ENCODE peak calls at places on chromosomes 3 and 15, in six cellular contexts. B is GM23248, T is transverse colon, Y is tibial nerve, E is thyroid gland, P is thoracic aorta. F is an unnamed sample.

GRCh38 chr3:139198929-139199328 is 144.9 kb upstream of the MRPS22 start:
- DNase-seq in T (no peak), E (no peak), Y (no peak), P (no peak), B (peak), F (no peak)

GRCh38 chr15:49236869-49237268 is 66.8 kb downstream of the GALK2 start:
- DNase-seq in T (no peak), P (no peak), Y (no peak), E (no peak), B (no peak), F (no peak)

GRCh38 chr3:153599685-153600084 is 437.7 kb downstream of the RAP2B start:
- DNase-seq in P (no peak), T (no peak), Y (no peak), E (peak), B (peak), F (no peak)

GRCh38 chr3:13825821-13826220 is 54.0 kb downstream of the WNT7A start:
- DNase-seq in T (no peak), Y (no peak), E (no peak), B (no peak), P (no peak), F (no peak)

GRCh38 chr3:32290619-32291018 is 52.1 kb downstream of the CMTM8 start:
- DNase-seq in T (no peak), E (peak), P (no peak), Y (no peak), B (no peak), F (no peak)

GRCh38 chr3:37114251-37115145 is 59.9 kb downstream of the LRRFIP2 start:
- DNase-seq in Y (no peak), B (peak), P (no peak), T (no peak), E (no peak), F (no peak)

GRCh38 chr15:80072285-80072684 is 12.8 kb downstream of the ZFAND6 start:
- DNase-seq in T (no peak), E (no peak), P (no peak), B (peak), Y (no peak), F (no peak)

GRCh38 chr3:177337548-177338331 is 140.5 kb upstream of the TBL1XR1 start:
- DNase-seq in P (no peak), Y (no peak), T (no peak), B (peak), E (no peak), F (peak)

GRCh38 chr3:190865828-190866227 is 3.3 kb upstream of the GMNC start:
- DNase-seq in B (no peak), T (no peak), Y (no peak), P (no peak), E (no peak), F (no peak)

GRCh38 chr15:78449220-78449999 is 11.4 kb downstream of the IREB2 start:
- DNase-seq in E (no peak), T (no peak), B (no peak), P (no peak), Y (no peak), F (no peak)

GRCh38 chr15:73866481-73866880 is 6.9 kb upstream of the TBC1D21 start:
- DNase-seq in Y (no peak), E (no peak), T (no peak), P (no peak), B (no peak), F (no peak)

GRCh38 chr15:65583701-65584100 is 27.2 kb downstream of the INTS14 start:
- DNase-seq in P (no peak), B (peak), T (peak), E (no peak), Y (no peak), F (peak)

GRCh38 chr3:29955413-29955812 is 651.0 kb upstream of the TGFBR2 start:
- DNase-seq in P (no peak), B (no peak), T (no peak), E (peak), Y (no peak), F (no peak)

GRCh38 chr3:71430941-71431552 is 152.5 kb downstream of the FOXP1 start:
- DNase-seq in B (no peak), Y (no peak), P (no peak), E (no peak), T (no peak), F (no peak)
- H3K27ac ChIP-seq in B (no peak), Y (no peak), P (no peak), E (peak), T (no peak), F (no peak)

DNA sequence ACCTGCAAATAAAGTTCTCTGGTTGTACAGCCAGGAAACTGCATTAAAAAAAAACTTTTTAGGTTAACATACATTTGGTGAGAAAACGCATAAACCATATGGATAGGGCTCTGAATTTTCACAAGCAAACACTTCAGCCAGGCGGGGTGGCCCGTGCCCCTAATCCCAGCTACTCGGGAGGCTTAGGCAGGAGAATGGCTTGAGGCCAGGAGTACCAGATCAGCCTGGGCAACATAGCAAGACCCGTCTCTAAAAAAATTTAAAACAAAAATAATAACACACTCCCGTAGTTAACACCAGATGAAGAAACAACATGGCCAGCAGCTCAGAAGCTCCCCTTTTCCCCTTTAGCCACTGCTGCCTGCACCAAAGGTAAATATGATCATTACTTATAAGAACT is 3.2 kb upstream of the RPL14 start:
- DNase-seq in P (no peak), T (no peak), B (no peak), Y (no peak), E (no peak), F (no peak)
- H3K4me3 ChIP-seq in P (peak), T (peak), B (peak), Y (no peak), E (no peak), F (no peak)

GRCh38 chr3:12583280-12583679 is 26.4 kb downstream of the MKRN2 start:
- DNase-seq in T (no peak), Y (no peak), P (no peak), E (no peak), B (no peak), F (no peak)

GRCh38 chr3:12586403-12586802 is 29.5 kb downstream of the MKRN2 start:
- DNase-seq in T (no peak), P (no peak), Y (no peak), E (no peak), B (no peak), F (no peak)

GRCh38 chr3:12584091-12584490 is 27.2 kb downstream of the MKRN2 start:
- DNase-seq in Y (no peak), E (no peak), B (no peak), P (no peak), T (no peak), F (no peak)

GRCh38 chr3:12585970-12586369 is 29.1 kb downstream of the MKRN2 start:
- DNase-seq in B (no peak), P (no peak), T (no peak), E (peak), Y (no peak), F (no peak)

DNA sequence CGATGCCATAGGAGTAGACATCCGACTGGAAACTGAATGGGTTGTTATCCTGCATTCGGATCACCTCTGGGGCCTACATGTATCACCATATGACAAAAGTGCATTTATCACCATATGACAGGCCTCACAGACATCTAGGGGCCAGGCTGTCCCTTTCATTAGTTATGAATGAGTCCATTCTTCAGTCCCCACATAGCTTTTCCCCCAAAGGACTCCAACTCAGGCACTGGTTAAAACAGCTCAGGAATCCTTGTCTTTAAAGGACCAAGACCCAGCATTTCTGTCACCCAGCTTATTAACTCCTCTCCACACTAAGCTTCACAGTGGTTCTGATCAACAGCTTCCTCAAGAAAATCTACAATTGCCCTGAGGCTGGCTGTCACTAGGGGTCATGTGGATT is 28.3 kb downstream of the MKRN2 start:
- DNase-seq in P (no peak), E (no peak), T (no peak), Y (no peak), B (no peak), F (no peak)
- H3K27ac ChIP-seq in P (no peak), E (peak), T (no peak), Y (no peak), B (no peak), F (no peak)

DNA sequence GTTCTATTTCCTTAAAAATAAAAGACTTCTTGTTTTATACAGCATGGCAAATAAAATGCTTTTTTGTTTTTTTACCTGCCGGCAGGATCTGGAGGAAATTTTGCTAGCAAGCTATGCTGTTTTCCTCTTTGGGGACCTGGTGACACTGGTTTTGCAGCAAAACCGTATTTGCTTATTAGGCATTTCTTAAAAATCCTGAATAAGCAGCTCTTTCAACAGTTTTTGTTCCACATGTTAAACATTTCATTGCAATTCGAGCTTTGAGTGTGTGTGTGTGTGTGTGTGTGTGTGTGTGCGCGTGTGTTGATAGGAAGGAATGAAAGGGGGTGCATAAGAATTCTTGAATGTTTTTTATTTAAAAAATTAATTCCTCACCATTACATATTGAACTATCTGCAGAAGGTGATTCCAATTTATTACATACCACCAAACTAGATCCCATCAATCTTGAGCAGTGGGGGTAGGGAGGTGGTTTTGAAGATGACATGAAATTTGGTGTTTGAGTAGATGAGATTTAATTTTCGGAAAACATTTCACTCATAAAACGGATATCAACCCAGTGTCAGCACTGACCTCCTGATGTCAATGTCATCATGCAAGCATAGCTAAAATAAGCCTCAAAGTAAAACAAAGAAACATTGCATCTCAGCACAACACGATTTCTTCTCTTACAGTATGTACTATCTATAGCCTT is 17.2 kb downstream of the ZBTB38 start:
- DNase-seq in B (no peak), E (peak), Y (no peak), P (no peak), T (no peak), F (no peak)
- H3K4me3 ChIP-seq in B (peak), E (no peak), Y (no peak), P (peak), T (peak), F (no peak)

GRCh38 chr15:40869686-40870085 is 4.3 kb downstream of the RHOV start:
- DNase-seq in Y (no peak), B (no peak), E (no peak), P (no peak), T (no peak), F (no peak)
- H3K27ac ChIP-seq in Y (no peak), B (no peak), E (no peak), P (no peak), T (no peak), F (no peak)

GRCh38 chr3:184296616-184297015 is 2.4 kb upstream of the PSMD2 start:
- DNase-seq in T (no peak), B (no peak), Y (no peak), P (no peak), E (no peak), F (no peak)

GRCh38 chr3:184298759-184299487 is at the start of gene PSMD2:
- DNase-seq in E (peak), P (peak), B (peak), T (peak), Y (peak), F (peak)

GRCh38 chr3:184295771-184296170 is 3.3 kb upstream of the PSMD2 start:
- DNase-seq in E (no peak), T (no peak), B (no peak), Y (no peak), P (no peak), F (no peak)

GRCh38 chr3:184299488-184300376 is 691 bp downstream of the PSMD2 start:
- DNase-seq in T (no peak), Y (no peak), P (no peak), B (peak), E (no peak), F (no peak)

GRCh38 chr3:184300377-184300717 is 1.3 kb downstream of the PSMD2 start:
- DNase-seq in E (no peak), Y (no peak), B (peak), P (no peak), T (no peak), F (no peak)
- H3K4me3 ChIP-seq in E (peak), Y (no peak), B (peak), P (peak), T (peak), F (no peak)

F was measured in effector memory CD4-positive, alpha-beta T cell.